ENCODE peak calls at places on chromosomes 13 and 19, in five cellular contexts. U, C, P, S and L are unnamed samples.

GRCh38 chr19:14563989-14564650 is 7.7 kb downstream of the NDUFB7 start:
- DNase-seq in U (no peak), C (no peak), P (peak), S (no peak), L (peak)

GRCh38 chr19:41031926-41032325 is 40.8 kb downstream of the CYP2B6 start:
- DNase-seq in U (no peak), C (no peak), P (no peak), S (no peak), L (peak)

GRCh38 chr13:73096173-73097117 is 37.6 kb downstream of the KLF5 start:
- DNase-seq in U (no peak), C (no peak), P (no peak), S (no peak), L (peak)

GRCh38 chr13:27375686-27376326 is 48.6 kb upstream of the GTF3A start:
- DNase-seq in U (no peak), C (peak), P (peak), S (no peak), L (peak)

GRCh38 chr19:29917911-29918310 is 24.1 kb upstream of the URI1 start:
- DNase-seq in U (no peak), C (no peak), P (no peak), S (no peak), L (no peak)

GRCh38 chr19:10802479-10802878 is 33.5 kb downstream of the TMED1 start:
- DNase-seq in U (no peak), C (no peak), P (no peak), S (no peak), L (no peak)

GRCh38 chr13:58620171-58620570 is 988.6 kb downstream of the PCDH17 start:
- DNase-seq in U (no peak), C (no peak), P (no peak), S (no peak), L (no peak)

GRCh38 chr13:50676602-50677001 is 166.9 kb downstream of the DLEU7 start:
- DNase-seq in U (no peak), C (no peak), P (no peak), S (no peak), L (peak)

GRCh38 chr19:2800506-2800905 is 15.2 kb downstream of the THOP1 start:
- DNase-seq in U (no peak), C (no peak), P (no peak), S (no peak), L (no peak)

GRCh38 chr19:58095328-58095727 is 2.7 kb downstream of the ZSCAN18 start:
- DNase-seq in U (no peak), C (no peak), P (no peak), S (peak), L (no peak)

GRCh38 chr13:106156468-106156867 is 379.0 kb downstream of the EFNB2 start:
- DNase-seq in U (no peak), C (no peak), P (no peak), S (no peak), L (peak)

GRCh38 chr19:38111898-38112297 is 112.1 kb downstream of the DPF1 start:
- DNase-seq in U (no peak), C (no peak), P (no peak), S (no peak), L (no peak)
- H3K4me3 ChIP-seq in U (no peak), C (no peak), P (no peak), S (no peak), L (no peak)

GRCh38 chr19:12733369-12733896 is 1.1 kb downstream of the TRIR start:
- DNase-seq in U (no peak), C (no peak), P (no peak), S (no peak), L (peak)
- TF ChIP-seq CTCF in U (peak), C (no peak), P (no peak), S (peak), L (peak)

GRCh38 chr13:113853518-113854237 is 10.2 kb downstream of the GAS6 start:
- DNase-seq in U (no peak), C (peak), P (peak), S (no peak), L (no peak)
- H3K4me3 ChIP-seq in U (no peak), C (no peak), P (peak), S (no peak), L (no peak)

DNA sequence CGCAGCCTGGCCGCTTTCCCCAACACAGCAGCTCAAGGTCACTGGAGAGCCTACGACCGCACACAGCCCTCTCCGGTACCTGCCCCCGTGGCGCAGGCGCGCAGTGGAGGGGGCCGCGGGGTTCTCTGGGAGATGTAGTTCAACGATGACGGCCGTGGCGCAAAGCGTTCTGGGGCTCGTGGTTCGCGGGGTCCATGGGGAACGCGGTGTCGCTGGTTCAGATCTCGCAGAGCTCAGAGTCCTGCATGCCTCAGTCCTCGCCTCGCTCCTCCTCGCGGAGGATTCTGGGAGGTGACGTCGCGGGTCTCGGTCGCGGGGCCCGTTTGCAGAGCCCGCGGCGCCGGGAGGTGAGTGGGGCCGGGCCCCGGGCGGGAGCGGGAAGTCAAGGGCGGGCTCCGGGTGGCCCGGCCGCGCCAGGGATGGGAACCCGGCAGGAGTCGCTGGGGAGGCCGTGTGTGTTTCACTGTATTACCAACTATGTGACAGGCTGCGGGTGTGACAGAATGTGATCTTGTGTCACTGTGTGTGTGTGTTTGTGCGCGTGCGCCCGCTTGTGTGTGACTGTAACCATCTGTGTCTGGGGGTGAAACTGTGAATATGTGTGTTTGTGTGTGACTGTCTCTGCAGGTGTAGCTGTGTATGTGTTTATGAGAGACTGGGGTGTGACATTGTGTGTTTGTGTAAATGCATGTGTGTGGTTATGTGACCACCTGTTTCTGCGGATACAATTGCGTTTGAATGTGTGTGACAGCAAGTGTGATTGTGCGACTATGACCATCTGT is at the start of gene ZNF527:
- DNase-seq in U (peak), C (peak), P (peak), S (peak), L (peak)
- TF ChIP-seq CTCF in U (peak), C (peak), P (no peak), S (peak), L (no peak)

GRCh38 chr13:29501674-29502073 is 93.8 kb downstream of the SLC7A1 start:
- DNase-seq in U (no peak), C (no peak), P (no peak), S (no peak), L (no peak)
- H3K4me3 ChIP-seq in U (no peak), C (no peak), P (no peak), S (no peak), L (no peak)

GRCh38 chr13:32191452-32191998 is 123.6 kb downstream of the ZAR1L start:
- DNase-seq in U (no peak), C (no peak), P (no peak), S (no peak), L (no peak)
- TF ChIP-seq CTCF in U (no peak), C (no peak), P (no peak), S (no peak), L (no peak)

DNA sequence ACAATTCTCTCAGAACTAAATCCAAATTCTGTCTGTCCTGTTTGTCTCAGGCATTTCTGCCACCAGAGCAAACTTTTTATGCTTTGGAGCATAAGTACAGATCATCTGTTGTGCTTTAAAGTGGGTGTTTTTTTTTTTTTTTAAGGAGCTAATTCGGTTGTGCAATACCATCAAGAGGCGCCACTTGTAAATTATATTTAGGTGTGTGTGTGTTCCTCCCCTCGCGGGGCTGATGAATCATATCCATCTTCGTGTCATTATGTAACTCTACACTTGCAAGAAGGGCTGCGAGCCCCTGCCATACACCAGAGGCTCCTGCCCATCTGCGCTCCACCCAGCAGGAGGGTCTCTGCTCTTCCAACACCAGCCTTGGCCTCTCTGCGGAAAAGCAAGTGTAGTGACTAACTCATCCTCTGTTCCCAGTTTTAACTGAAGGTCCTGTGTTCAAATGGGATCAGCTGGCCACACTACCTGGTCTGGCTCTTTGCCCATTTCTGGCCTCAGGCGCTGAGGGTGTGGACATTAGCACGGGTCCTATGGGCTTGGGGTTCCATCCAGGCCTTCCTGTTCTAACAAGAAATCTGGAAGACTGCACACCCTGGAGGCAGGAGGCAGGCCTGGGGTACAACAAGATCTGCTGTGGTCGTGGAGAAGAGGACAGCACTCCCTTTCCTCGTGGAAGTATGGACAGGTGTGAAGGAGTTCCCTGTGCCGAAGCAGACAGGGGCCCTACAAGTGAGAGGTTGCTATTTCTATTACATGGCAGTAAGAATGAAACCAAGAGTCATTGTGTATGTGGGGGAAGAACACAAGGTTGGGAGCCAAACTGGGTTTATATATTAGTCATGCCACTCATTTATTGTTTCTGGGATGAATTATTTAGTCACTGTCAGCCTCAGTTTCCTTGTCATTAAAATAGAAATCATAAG is 96.1 kb upstream of the MBNL2 start:
- DNase-seq in U (no peak), C (no peak), P (peak), S (no peak), L (peak)
- H3K4me3 ChIP-seq in U (no peak), C (no peak), P (peak), S (no peak), L (peak)

DNA sequence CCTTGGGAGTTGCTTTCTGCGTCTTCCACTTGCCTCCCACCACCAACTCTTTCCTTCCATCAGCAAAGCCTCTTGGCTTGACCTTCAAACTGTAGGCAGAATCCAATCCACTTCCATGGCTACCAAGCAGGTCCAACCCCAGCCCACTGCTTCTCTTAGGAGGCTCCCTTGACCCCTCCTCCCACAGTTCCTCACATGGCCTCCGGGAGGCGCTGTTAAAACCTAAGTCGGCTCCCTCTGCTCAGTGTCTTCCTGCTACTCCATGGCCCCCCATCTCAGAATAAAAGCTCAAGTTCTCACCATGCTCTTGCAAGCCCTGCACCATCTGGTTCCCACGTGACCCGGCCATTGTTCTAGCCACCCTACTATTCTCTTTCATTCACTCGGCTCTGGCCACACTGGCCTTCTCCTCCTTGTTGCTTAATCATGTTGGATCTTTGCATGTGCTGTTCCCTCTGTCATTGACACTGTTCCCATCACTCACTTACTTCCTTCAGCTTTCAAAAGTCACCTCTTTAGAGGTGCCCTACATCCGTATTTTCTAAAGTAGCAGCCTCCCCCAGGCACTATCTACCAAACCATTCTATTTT is 7.5 kb downstream of the IZUMO2 start:
- DNase-seq in U (no peak), C (no peak), P (no peak), S (no peak), L (no peak)
- TF ChIP-seq CTCF in U (no peak), C (no peak), P (no peak), S (no peak), L (no peak)